ENCODE peak calls at places on chromosomes 7 and 10, in five cellular contexts. V, Q, M, T and W are unnamed samples.

GRCh38 chr7:147161405-147161804 is 1044.8 kb downstream of the CNTNAP2 start:
- DNase-seq in V (no peak), Q (no peak), M (no peak), T (no peak), W (no peak)

GRCh38 chr7:79822620-79823240 is 311.9 kb upstream of the GNAI1 start:
- DNase-seq in V (no peak), Q (no peak), M (no peak), T (no peak), W (no peak)

GRCh38 chr7:3103614-3104399 is 60.1 kb upstream of the CARD11 start:
- DNase-seq in V (no peak), Q (no peak), M (no peak), T (no peak), W (no peak)

GRCh38 chr10:86734209-86734988 is 22.0 kb upstream of the BMPR1A start:
- DNase-seq in V (no peak), Q (no peak), M (no peak), T (no peak), W (no peak)

GRCh38 chr7:47423196-47423595 is 158.7 kb downstream of the TNS3 start:
- DNase-seq in V (no peak), Q (no peak), M (no peak), T (no peak), W (no peak)

GRCh38 chr10:31759124-31759798 is 169.4 kb downstream of the ARHGAP12 start:
- DNase-seq in V (peak), Q (peak), M (peak), T (no peak), W (peak)

GRCh38 chr7:4479367-4480039 is 202.6 kb upstream of the FOXK1 start:
- DNase-seq in V (no peak), Q (no peak), M (peak), T (no peak), W (peak)

GRCh38 chr10:23106508-23106907 is 11.1 kb downstream of the MSRB2 start:
- DNase-seq in V (no peak), Q (no peak), M (no peak), T (no peak), W (no peak)

GRCh38 chr10:74852406-74852805 is 26.0 kb downstream of the KAT6B start:
- DNase-seq in V (no peak), Q (no peak), M (no peak), T (no peak), W (no peak)

GRCh38 chr7:75961194-75961593 is 33.2 kb downstream of the TMEM120A start:
- DNase-seq in V (no peak), Q (no peak), M (no peak), T (no peak), W (no peak)
- TF ChIP-seq CTCF in V (no peak), Q (no peak), M (no peak), T (no peak), W (no peak)

DNA sequence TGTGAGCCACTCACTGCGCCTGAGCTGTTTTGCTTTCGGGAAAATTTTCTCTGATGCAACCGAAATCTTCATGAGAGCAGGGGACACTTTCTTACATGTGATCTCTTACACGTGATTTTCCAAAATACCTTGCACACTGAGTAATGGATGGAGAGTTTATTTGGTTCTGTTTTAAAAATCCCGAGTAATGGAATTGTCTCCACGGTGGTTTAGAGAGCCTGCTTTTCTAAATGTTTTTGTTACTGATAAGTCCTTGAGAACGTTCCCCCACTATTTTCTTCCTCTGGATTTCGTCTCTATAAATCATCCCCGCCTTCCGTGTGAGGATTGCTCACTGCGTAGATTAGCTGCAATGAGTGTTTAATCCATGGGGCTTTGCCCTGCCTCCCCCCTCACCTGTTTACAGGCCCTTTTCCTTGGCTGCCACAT is 25.7 kb downstream of the CAMK1D start:
- DNase-seq in V (no peak), Q (no peak), M (no peak), T (no peak), W (no peak)
- H3K4me3 ChIP-seq in V (no peak), Q (no peak), M (no peak), T (no peak), W (no peak)

GRCh38 chr7:99255463-99255862 is 17.2 kb upstream of the MYH16 start:
- DNase-seq in V (no peak), Q (no peak), M (no peak), T (no peak), W (no peak)

GRCh38 chr7:99249985-99250575 is 22.6 kb upstream of the MYH16 start:
- DNase-seq in V (no peak), Q (no peak), M (no peak), T (no peak), W (no peak)

GRCh38 chr7:99254390-99254789 is 18.2 kb upstream of the MYH16 start:
- DNase-seq in V (no peak), Q (no peak), M (no peak), T (no peak), W (no peak)

GRCh38 chr7:99253369-99253768 is 19.3 kb upstream of the MYH16 start:
- DNase-seq in V (no peak), Q (peak), M (no peak), T (no peak), W (no peak)

DNA sequence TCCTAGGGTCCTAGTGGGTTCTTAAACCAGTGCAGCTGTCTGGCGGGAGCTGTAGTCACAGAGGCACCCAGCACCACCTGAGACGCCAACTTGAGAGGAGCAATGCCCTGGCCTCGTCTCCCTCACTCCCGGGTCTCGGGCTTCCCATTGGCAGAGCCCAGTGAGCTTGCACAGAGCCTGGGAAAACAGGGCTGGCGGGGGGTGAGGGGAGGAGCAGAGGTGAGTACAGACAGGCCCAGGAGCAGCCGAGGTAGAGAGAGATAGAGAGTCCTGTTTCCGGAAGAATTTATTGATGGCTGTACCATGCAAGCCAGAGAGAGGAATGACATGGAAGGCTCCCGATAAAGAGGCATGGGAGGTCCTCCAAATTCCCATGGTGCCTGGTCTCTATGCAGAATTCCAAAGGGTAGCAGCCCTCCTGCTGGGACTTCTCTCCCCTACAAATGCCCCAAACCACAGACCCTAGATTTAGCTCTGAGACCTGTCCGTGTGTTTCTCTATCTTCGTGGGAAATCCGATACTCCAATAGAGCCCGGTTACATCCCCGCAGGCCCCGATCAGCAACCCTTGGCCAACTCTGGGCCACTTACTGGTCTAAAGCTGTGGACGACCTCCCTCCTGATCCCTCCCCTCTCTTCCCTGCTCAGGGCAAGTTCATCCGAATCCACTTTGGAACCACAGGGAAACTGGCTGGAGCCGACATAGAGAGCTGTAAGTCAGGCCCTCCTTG is 20.3 kb upstream of the MYH16 start:
- DNase-seq in V (no peak), Q (no peak), M (no peak), T (no peak), W (no peak)
- TF ChIP-seq CTCF in V (no peak), Q (no peak), M (no peak), T (no peak), W (no peak)

GRCh38 chr7:42750142-42750541 is 161.7 kb downstream of the C7orf25 start:
- DNase-seq in V (no peak), Q (no peak), M (no peak), T (no peak), W (no peak)

GRCh38 chr7:42744746-42745145 is 167.1 kb downstream of the C7orf25 start:
- DNase-seq in V (no peak), Q (no peak), M (no peak), T (no peak), W (no peak)

GRCh38 chr7:42745357-42746022 is 166.4 kb downstream of the C7orf25 start:
- DNase-seq in V (no peak), Q (peak), M (peak), T (no peak), W (peak)

GRCh38 chr7:42746226-42746625 is 165.6 kb downstream of the C7orf25 start:
- DNase-seq in V (no peak), Q (no peak), M (no peak), T (no peak), W (no peak)

DNA sequence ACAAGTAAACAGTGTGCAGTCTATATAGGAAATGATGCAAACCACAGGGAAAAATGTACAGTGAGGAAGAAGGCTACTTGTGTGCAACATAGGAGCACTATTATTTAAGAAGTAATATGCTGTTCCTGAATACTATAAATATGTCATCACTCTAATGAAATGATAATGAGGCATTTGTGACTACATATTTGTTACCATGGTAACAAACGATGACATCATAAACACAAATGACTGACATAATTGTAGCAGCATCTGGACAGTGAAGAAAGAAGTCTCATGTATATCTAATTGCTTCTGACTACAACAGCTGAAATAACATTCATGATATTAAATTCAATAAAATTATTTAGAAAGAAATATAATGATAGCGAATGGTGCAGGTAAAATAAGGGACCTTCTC is 164.8 kb downstream of the C7orf25 start:
- DNase-seq in V (no peak), Q (no peak), M (no peak), T (no peak), W (peak)
- H3K4me3 ChIP-seq in V (no peak), Q (no peak), M (no peak), T (no peak), W (no peak)

GRCh38 chr7:114309729-114310128 is 104.9 kb upstream of the FOXP2 start:
- DNase-seq in V (no peak), Q (no peak), M (no peak), T (no peak), W (no peak)

GRCh38 chr7:114312649-114313048 is 102.0 kb upstream of the FOXP2 start:
- DNase-seq in V (no peak), Q (no peak), M (peak), T (no peak), W (no peak)

DNA sequence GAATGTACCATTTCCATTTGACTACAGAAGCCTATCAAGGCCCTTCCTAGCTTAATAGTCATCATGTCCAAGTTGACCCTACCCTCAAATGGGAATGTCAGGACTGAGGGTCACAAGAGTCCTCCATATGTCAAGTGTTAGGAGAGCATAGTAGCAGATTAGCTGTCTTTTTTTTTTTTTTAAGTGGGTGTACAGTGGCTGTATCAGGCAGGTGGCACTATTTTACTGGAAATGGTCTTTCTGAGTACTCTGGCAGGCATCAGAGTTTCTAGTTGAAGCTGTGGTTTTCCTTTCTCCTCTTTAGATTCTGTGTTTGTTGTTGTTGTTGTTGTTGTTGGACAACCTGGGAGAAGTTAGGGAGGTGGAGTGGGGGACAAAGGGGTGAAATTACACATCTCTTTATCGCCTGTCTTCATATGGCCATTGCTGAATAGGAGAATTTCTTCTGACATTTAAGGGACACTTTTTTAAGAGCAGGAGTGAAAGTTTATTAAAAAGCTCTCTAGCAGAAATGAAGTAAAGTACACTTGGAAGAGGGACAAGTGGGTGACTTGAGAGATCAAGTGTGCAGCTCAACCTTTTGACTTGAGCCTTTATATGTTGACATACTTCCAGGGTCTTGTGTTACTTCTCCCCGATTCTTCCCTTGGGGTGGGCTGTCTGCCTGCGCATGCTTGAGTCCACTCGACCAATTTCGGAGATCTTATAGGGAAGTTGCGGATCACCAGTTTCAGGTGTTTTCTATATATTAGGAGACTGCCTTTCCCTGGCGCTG is 104.1 kb upstream of the FOXP2 start:
- DNase-seq in V (no peak), Q (no peak), M (no peak), T (no peak), W (peak)
- TF ChIP-seq CTCF in V (peak), Q (no peak), M (no peak), T (no peak), W (no peak)

GRCh38 chr7:149415391-149416068 is 45.3 kb downstream of the ZNF777 start:
- DNase-seq in V (no peak), Q (no peak), M (no peak), T (no peak), W (peak)
- H3K4me3 ChIP-seq in V (peak), Q (peak), M (no peak), T (no peak), W (peak)

GRCh38 chr7:101669307-101669706 is 40.2 kb upstream of the MYL10 start:
- DNase-seq in V (no peak), Q (no peak), M (no peak), T (no peak), W (no peak)
- TF ChIP-seq CTCF in V (peak), Q (no peak), M (no peak), T (peak), W (peak)

DNA sequence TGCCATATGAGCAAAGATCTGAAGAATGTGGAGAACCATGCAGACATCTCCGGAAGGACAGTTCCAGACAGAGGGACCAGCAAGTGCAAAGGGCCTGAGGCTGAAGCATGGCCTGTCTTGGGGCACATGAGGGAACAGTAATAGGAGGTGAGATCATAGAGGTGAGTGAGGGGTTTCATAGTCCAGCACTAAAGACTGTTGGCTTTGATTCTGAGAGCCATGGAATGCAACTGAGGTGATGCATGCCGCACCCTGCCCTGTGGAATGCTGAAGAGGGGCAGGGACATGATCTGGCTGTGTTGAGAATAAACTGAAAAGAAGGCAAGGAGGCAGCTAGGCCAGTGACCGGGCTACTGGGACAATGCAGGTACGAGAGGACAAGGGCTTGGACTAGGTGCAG is 253.1 kb upstream of the KLF14 start:
- DNase-seq in V (no peak), Q (no peak), M (no peak), T (no peak), W (no peak)
- H3K4me3 ChIP-seq in V (no peak), Q (no peak), M (no peak), T (no peak), W (no peak)